ENCODE peak calls at places on chromosomes 6 and 20, in nine cellular contexts. G is endothelial cell of umbilical vein, O is HCT116, S is stomach, K is spleen, B is breast epithelium, T is transverse colon, Y is vagina, M is sigmoid colon. Q is an unnamed sample.

GRCh38 chr20:62925420-62926228 is 681 bp downstream of the DIDO1 start:
- DNase-seq in G (no peak), O (no peak), S (peak), K (peak), B (no peak), T (peak), Y (no peak), M (no peak), Q (no peak)

GRCh38 chr20:58331961-58332551 is 22.5 kb downstream of the RAB22A start:
- DNase-seq in G (no peak), O (no peak), S (no peak), K (no peak), B (no peak), T (no peak), Y (no peak), M (no peak), Q (no peak)

GRCh38 chr20:57055345-57055744 is 211.1 kb downstream of the BMP7 start:
- DNase-seq in G (no peak), O (no peak), S (no peak), K (no peak), B (no peak), T (no peak), Y (no peak), M (no peak), Q (no peak)

GRCh38 chr6:154440022-154440421 is 70.5 kb downstream of the CNKSR3 start:
- DNase-seq in G (peak), O (no peak), S (no peak), K (no peak), B (no peak), T (no peak), Y (no peak), M (no peak), Q (no peak)

GRCh38 chr20:10074513-10074912 is 39.7 kb downstream of the ANKEF1 start:
- DNase-seq in G (peak), O (peak), S (no peak), K (no peak), B (no peak), T (no peak), Y (no peak), M (no peak), Q (no peak)

GRCh38 chr6:105087571-105088211 is 92.1 kb downstream of the POPDC3 start:
- DNase-seq in G (peak), O (peak), S (peak), K (no peak), B (no peak), T (peak), Y (no peak), M (no peak), Q (no peak)

GRCh38 chr20:23609486-23610109 is 3.9 kb upstream of the CST9 start:
- DNase-seq in G (no peak), O (no peak), S (no peak), K (no peak), B (no peak), T (no peak), Y (no peak), M (no peak), Q (no peak)

GRCh38 chr6:132764370-132764769 is 6.7 kb upstream of the VNN2 start:
- DNase-seq in G (peak), O (no peak), S (peak), K (no peak), B (no peak), T (no peak), Y (no peak), M (no peak), Q (no peak)

GRCh38 chr6:111854683-111855082 is 18.6 kb downstream of the FYN start:
- DNase-seq in G (no peak), O (no peak), S (no peak), K (no peak), B (no peak), T (no peak), Y (no peak), M (no peak), Q (no peak)

GRCh38 chr20:51350941-51351631 is 191.4 kb downstream of the NFATC2 start:
- DNase-seq in G (peak), O (no peak), S (no peak), K (peak), B (no peak), T (no peak), Y (no peak), M (peak), Q (no peak)

GRCh38 chr6:134814076-134814709 is 135.7 kb downstream of the ALDH8A1 start:
- DNase-seq in G (no peak), O (no peak), S (no peak), K (no peak), B (no peak), T (no peak), Y (no peak), M (no peak), Q (no peak)

GRCh38 chr6:103675807-103676406 is 1183.8 kb downstream of the HACE1 start:
- DNase-seq in G (peak), O (no peak), S (no peak), K (no peak), B (no peak), T (no peak), Y (no peak), M (no peak), Q (no peak)

GRCh38 chr6:84967389-84967788 is 203.0 kb upstream of the TBX18 start:
- DNase-seq in G (peak), O (peak), S (no peak), K (no peak), B (no peak), T (no peak), Y (no peak), M (no peak), Q (no peak)

GRCh38 chr6:163408352-163408991 is 6.0 kb upstream of the QKI start:
- DNase-seq in G (no peak), O (no peak), S (no peak), K (no peak), B (no peak), T (no peak), Y (no peak), M (no peak), Q (no peak)

GRCh38 chr6:22102671-22103070 is 194.2 kb downstream of the PRL start:
- DNase-seq in G (no peak), O (no peak), S (no peak), K (no peak), B (no peak), T (no peak), Y (no peak), M (no peak), Q (no peak)

GRCh38 chr6:75735491-75736186 is 13.4 kb upstream of the MYO6 start:
- DNase-seq in G (peak), O (peak), S (no peak), K (no peak), B (no peak), T (no peak), Y (no peak), M (no peak), Q (no peak)

GRCh38 chr6:90194371-90194841 is 102.2 kb downstream of the BACH2 start:
- DNase-seq in G (peak), O (no peak), S (no peak), K (no peak), B (no peak), T (no peak), Y (no peak), M (no peak), Q (no peak)

GRCh38 chr6:161115468-161115867 is 123.9 kb downstream of the MAP3K4 start:
- DNase-seq in G (no peak), O (no peak), S (no peak), K (no peak), B (no peak), T (no peak), Y (no peak), M (no peak), Q (no peak)

GRCh38 chr6:137915778-137916177 is 48.7 kb downstream of the TNFAIP3 start:
- DNase-seq in G (no peak), O (no peak), S (no peak), K (no peak), B (no peak), T (no peak), Y (no peak), M (no peak), Q (no peak)

GRCh38 chr20:22127587-22127986 is 422.1 kb downstream of the PAX1 start:
- DNase-seq in G (no peak), O (no peak), S (no peak), K (no peak), B (no peak), T (no peak), Y (no peak), M (no peak), Q (no peak)

GRCh38 chr6:107045733-107046312 is 17.8 kb downstream of the MTRES1 start:
- DNase-seq in G (no peak), O (no peak), S (no peak), K (no peak), B (no peak), T (no peak), Y (no peak), M (no peak), Q (no peak)

GRCh38 chr20:36550797-36551299 is 9.5 kb downstream of the MYL9 start:
- DNase-seq in G (no peak), O (no peak), S (no peak), K (peak), B (no peak), T (no peak), Y (no peak), M (peak), Q (no peak)

GRCh38 chr6:160513836-160514235 is 150.2 kb downstream of the LPA start:
- DNase-seq in G (no peak), O (no peak), S (no peak), K (no peak), B (no peak), T (no peak), Y (no peak), M (no peak), Q (no peak)

GRCh38 chr6:16420715-16421461 is 182.5 kb downstream of the GMPR start:
- DNase-seq in G (no peak), O (no peak), S (no peak), K (no peak), B (no peak), T (peak), Y (no peak), M (no peak), Q (no peak)

GRCh38 chr6:170206931-170207431 is 83.9 kb downstream of the DLL1 start:
- DNase-seq in G (no peak), O (no peak), S (peak), K (peak), B (no peak), T (no peak), Y (no peak), M (peak), Q (no peak)

GRCh38 chr6:132888701-132889100 is 74.3 kb downstream of the RPS12 start:
- DNase-seq in G (no peak), O (no peak), S (no peak), K (no peak), B (no peak), T (no peak), Y (no peak), M (no peak), Q (no peak)

GRCh38 chr6:110518281-110518623 is 41.8 kb upstream of the SLC22A16 start:
- DNase-seq in G (no peak), O (no peak), S (no peak), K (no peak), B (no peak), T (no peak), Y (no peak), M (no peak), Q (no peak)

GRCh38 chr20:24634855-24635254 is 165.4 kb downstream of the SYNDIG1 start:
- DNase-seq in G (no peak), O (peak), S (no peak), K (no peak), B (no peak), T (no peak), Y (no peak), M (no peak), Q (no peak)

GRCh38 chr6:133131621-133132020 is 109.5 kb upstream of the EYA4 start:
- DNase-seq in G (no peak), O (no peak), S (no peak), K (no peak), B (no peak), T (no peak), Y (no peak), M (no peak), Q (no peak)

GRCh38 chr6:15905488-15906392 is 223.1 kb upstream of the MYLIP start:
- DNase-seq in G (peak), O (no peak), S (no peak), K (no peak), B (no peak), T (no peak), Y (no peak), M (no peak), Q (no peak)

GRCh38 chr6:45946352-45946751 is 69.3 kb downstream of the CLIC5 start:
- DNase-seq in G (no peak), O (no peak), S (no peak), K (no peak), B (no peak), T (no peak), Y (no peak), M (peak), Q (no peak)

GRCh38 chr6:126797981-126798380 is 320.5 kb upstream of the RSPO3 start:
- DNase-seq in G (no peak), O (no peak), S (no peak), K (no peak), B (no peak), T (no peak), Y (no peak), M (no peak), Q (no peak)

GRCh38 chr20:48773837-48774418 is 53.9 kb downstream of the PREX1 start:
- DNase-seq in G (no peak), O (no peak), S (no peak), K (peak), B (no peak), T (peak), Y (no peak), M (no peak), Q (no peak)

GRCh38 chr6:36120979-36121706 is 9.2 kb upstream of the MAPK13 start:
- DNase-seq in G (peak), O (no peak), S (peak), K (peak), B (peak), T (peak), Y (no peak), M (peak), Q (no peak)

GRCh38 chr6:88220493-88220892 is 54.3 kb upstream of the CNR1 start:
- DNase-seq in G (peak), O (no peak), S (no peak), K (no peak), B (no peak), T (no peak), Y (no peak), M (no peak), Q (no peak)

GRCh38 chr6:14743465-14744211 is 502.2 kb upstream of the JARID2 start:
- DNase-seq in G (no peak), O (peak), S (peak), K (peak), B (peak), T (peak), Y (no peak), M (peak), Q (no peak)

GRCh38 chr6:157822221-157823000 is 635 bp upstream of the SNX9 start:
- DNase-seq in G (peak), O (no peak), S (no peak), K (peak), B (no peak), T (peak), Y (no peak), M (no peak), Q (no peak)

GRCh38 chr6:131629656-131630055 is 1.6 kb upstream of the MED23 start:
- DNase-seq in G (no peak), O (no peak), S (no peak), K (no peak), B (no peak), T (no peak), Y (no peak), M (no peak), Q (no peak)
- TF ChIP-seq POLR2A in G (no peak), O (no peak), S (no peak), K (no peak), B (no peak), T (no peak), Y (no peak), M (no peak), Q (no peak)

DNA sequence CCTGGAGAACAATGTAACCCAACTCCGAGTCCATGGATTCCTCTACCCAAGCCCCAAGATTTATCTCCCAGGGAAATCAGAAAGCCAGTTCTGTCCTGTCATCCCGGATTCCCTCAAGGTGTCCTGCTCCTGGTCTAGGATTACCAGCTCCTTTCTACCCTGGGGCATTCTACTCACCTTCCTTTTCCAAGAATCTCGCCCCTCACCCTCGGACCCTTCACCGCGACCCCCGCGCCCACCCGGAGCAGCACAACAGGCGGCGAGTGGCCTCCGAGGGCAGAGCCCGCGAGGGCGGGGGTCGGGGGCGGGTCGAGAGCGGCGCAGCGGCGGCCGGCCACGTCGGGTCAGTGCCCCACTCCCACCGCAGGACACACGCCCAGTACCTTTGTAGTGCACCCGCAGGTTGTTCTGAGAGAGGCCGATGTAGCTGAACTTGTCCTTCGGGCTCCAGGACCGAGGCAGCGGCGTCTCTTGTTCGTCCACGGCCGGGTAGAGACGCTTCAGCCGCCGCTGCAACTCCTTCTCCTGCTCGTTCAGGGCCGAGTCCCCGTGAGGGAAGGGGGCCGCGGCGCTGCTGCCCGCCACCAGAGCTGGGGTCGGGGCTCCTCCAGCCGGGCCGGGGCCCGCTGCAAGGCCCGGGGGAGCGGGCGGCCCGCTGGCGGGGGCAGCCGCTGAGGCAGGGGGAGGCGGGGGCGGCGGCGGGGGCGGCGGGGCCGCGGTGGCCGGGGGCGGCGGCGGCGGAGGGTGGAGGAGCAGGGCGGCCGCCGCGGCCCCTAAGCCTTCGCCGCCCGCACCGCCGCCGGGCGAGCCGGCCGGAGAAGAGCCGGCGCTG is 867 bp downstream of the RANBP9 start:
- DNase-seq in G (peak), O (no peak), S (peak), K (peak), B (peak), T (peak), Y (no peak), M (no peak), Q (peak)
- TF ChIP-seq POLR2AphosphoS5 in G (no peak), O (no peak), S (no peak), K (peak), B (no peak), T (peak), Y (no peak), M (no peak), Q (no peak)

GRCh38 chr6:1313364-1313754 is 1.5 kb downstream of the FOXQ1 start:
- DNase-seq in G (no peak), O (no peak), S (no peak), K (no peak), B (no peak), T (no peak), Y (no peak), M (no peak), Q (no peak)
- TF ChIP-seq POLR2A in G (no peak), O (no peak), S (no peak), K (no peak), B (no peak), T (no peak), Y (no peak), M (no peak), Q (no peak)

GRCh38 chr6:31121131-31121790 is 1.0 kb upstream of the CDSN start:
- DNase-seq in G (no peak), O (no peak), S (no peak), K (no peak), B (no peak), T (no peak), Y (no peak), M (no peak), Q (no peak)

GRCh38 chr6:31125162-31125561 is 4.9 kb upstream of the CDSN start:
- DNase-seq in G (peak), O (no peak), S (peak), K (no peak), B (peak), T (no peak), Y (no peak), M (peak), Q (no peak)

GRCh38 chr6:31125586-31126363 is 5.5 kb upstream of the CDSN start:
- DNase-seq in G (no peak), O (no peak), S (no peak), K (no peak), B (peak), T (no peak), Y (no peak), M (no peak), Q (no peak)

GRCh38 chr6:31120151-31120915 is at the start of gene CDSN:
- DNase-seq in G (no peak), O (no peak), S (no peak), K (no peak), B (no peak), T (no peak), Y (no peak), M (no peak), Q (no peak)

DNA sequence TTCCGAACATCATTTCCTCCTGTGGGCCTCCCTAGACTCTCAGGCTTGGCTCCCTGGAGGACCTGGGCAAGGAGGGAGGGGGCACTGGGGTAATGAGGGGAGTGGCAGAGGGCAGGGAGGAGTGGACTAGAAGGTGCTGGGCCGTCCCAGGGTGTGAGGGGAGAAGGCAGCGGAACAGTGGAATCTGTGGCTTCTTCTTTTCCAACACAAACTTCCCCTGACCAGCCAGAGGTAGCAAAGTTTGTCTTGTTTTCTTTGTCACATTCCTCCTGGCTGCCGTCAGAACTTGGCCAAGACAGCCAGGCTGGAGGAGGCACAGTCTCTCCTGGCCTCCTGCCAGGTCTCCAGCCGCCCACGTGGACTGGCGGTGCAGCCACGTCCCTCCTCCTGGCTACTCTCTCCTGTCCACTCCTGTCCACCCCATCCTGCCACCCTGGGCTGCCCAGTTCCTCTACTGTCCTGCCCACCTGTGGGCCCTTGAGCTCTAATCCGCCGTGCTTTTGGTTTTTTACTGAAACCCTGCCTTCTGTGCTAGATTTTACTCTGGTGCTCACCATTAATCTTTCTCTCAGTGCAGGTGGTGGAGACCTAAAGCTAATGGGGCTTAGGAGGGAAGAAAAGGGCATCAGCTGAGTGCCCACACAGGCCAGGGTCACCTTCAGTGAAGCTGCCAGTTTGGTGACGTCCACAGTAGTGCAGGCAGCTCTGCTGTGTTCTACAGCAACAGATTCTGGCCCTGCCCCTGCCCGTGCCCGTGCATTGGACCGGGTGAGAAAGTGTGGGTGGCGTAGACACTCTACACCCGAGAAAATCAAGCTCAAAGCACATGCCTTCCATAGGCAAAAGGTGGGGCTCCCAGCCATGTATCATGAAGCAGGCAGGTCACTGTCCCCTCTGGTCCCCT is 2.8 kb upstream of the CDSN start:
- DNase-seq in G (peak), O (peak), S (peak), K (no peak), B (peak), T (no peak), Y (no peak), M (peak), Q (no peak)
- TF ChIP-seq POLR2AphosphoS5 in G (peak), O (peak), S (no peak), K (no peak), B (no peak), T (no peak), Y (no peak), M (no peak), Q (no peak)

GRCh38 chr20:653110-653589 is at the start of gene SRXN1:
- DNase-seq in G (peak), O (peak), S (peak), K (peak), B (peak), T (peak), Y (no peak), M (peak), Q (peak)
- TF ChIP-seq POLR2A in G (peak), O (peak), S (no peak), K (no peak), B (no peak), T (no peak), Y (no peak), M (no peak), Q (no peak)

Q was measured in GM12891.